ENCODE peak calls at places on chromosomes 5 and 9, in nine cellular contexts. G is Right ventricle myocardium superior; M is transverse colon; I is activated CD8-positive, alpha-beta memory T cell treated with anti-CD3 and anti-CD28 coated beads for 1 hour; Z is non-pigmented ciliary epithelial cell; A is HuH-7; N is WTC11; L is COR-L47; W is CD8-positive, alpha-beta T cell. B is an unnamed sample.

GRCh38 chr9:112555844-112556482 is 69.3 kb downstream of the KIAA1958 start:
- DNase-seq in G (no peak), M (peak; percentile 77), I (no peak), Z (no peak), A (peak; percentile 37), N (no peak), L (no peak), W (no peak), B (no peak)

GRCh38 chr9:27165670-27166069 is 56.6 kb downstream of the TEK start:
- DNase-seq in G (peak; percentile 36), M (no peak), I (no peak), Z (no peak), A (peak; percentile 39), N (peak; percentile 42), L (no peak), W (no peak), B (no peak)

GRCh38 chr5:124328201-124328600 is 418.2 kb downstream of the ZNF608 start:
- DNase-seq in G (no peak), M (no peak), I (no peak), Z (no peak), A (no peak), N (no peak), L (no peak), W (no peak), B (no peak)

GRCh38 chr9:16133032-16133431 is 580.2 kb downstream of the CCDC171 start:
- DNase-seq in G (no peak), M (no peak), I (no peak), Z (no peak), A (no peak), N (no peak), L (no peak), W (no peak), B (no peak)

GRCh38 chr5:127028822-127029457 is 1.4 kb downstream of the MARCHF3 start:
- DNase-seq in G (no peak), M (peak; percentile 57), I (no peak), Z (no peak), A (peak; percentile 18), N (no peak), L (no peak), W (no peak), B (peak; percentile 22)

GRCh38 chr9:114492991-114493390 is 12.3 kb downstream of the WHRN start:
- DNase-seq in G (no peak), M (no peak), I (no peak), Z (no peak), A (no peak), N (no peak), L (no peak), W (no peak), B (no peak)

GRCh38 chr9:134957165-134957944 is 39.6 kb upstream of the FCN1 start:
- DNase-seq in G (peak; percentile 6), M (no peak), I (no peak), Z (no peak), A (no peak), N (no peak), L (no peak), W (no peak), B (no peak)

GRCh38 chr9:124735121-124735520 is 36.0 kb downstream of the NR6A1 start:
- DNase-seq in G (no peak), M (no peak), I (no peak), Z (no peak), A (no peak), N (no peak), L (no peak), W (no peak), B (no peak)

GRCh38 chr5:65923339-65923738 is 3.0 kb upstream of the ERBIN start:
- DNase-seq in G (no peak), M (no peak), I (no peak), Z (no peak), A (no peak), N (no peak), L (no peak), W (no peak), B (no peak)

GRCh38 chr5:111589320-111589719 is 77.0 kb upstream of the STARD4 start:
- DNase-seq in G (no peak), M (no peak), I (no peak), Z (no peak), A (no peak), N (no peak), L (no peak), W (no peak), B (no peak)

GRCh38 chr5:55324815-55325418 is 17.1 kb downstream of the MTREX start:
- DNase-seq in G (no peak), M (no peak), I (no peak), Z (no peak), A (no peak), N (no peak), L (no peak), W (no peak), B (no peak)

GRCh38 chr5:32013658-32014057 is 160.5 kb downstream of the GOLPH3 start:
- DNase-seq in G (no peak), M (no peak), I (no peak), Z (no peak), A (no peak), N (no peak), L (no peak), W (no peak), B (no peak)

GRCh38 chr9:77997611-77998349 is 33.8 kb downstream of the GNAQ start:
- DNase-seq in G (peak; percentile 68), M (no peak), I (no peak), Z (no peak), A (no peak), N (no peak), L (no peak), W (no peak), B (no peak)

GRCh38 chr5:1997640-1998347 is 115.1 kb upstream of the IRX4 start:
- DNase-seq in G (no peak), M (no peak), I (no peak), Z (no peak), A (no peak), N (no peak), L (no peak), W (no peak), B (no peak)

GRCh38 chr5:118791986-118792734 is 196.2 kb downstream of the DTWD2 start:
- DNase-seq in G (no peak), M (no peak), I (no peak), Z (peak; percentile 17), A (peak; percentile 15), N (peak; percentile 22), L (peak; percentile 59), W (no peak), B (peak; percentile 31)

GRCh38 chr5:135465391-135466122 is 13.4 kb upstream of the TIFAB start:
- DNase-seq in G (no peak), M (no peak), I (no peak), Z (no peak), A (no peak), N (no peak), L (no peak), W (no peak), B (no peak)

GRCh38 chr9:127783111-127783621 is 2.7 kb upstream of the CDK9 start:
- DNase-seq in G (peak; percentile 75), M (peak; percentile 70), I (peak; percentile 39), Z (no peak), A (no peak), N (peak; percentile 51), L (no peak), W (peak; percentile 73), B (no peak)

GRCh38 chr9:112334319-112334828 is 955 bp upstream of the PTBP3 start:
- DNase-seq in G (peak; percentile 51), M (peak; percentile 20), I (peak; percentile 25), Z (no peak), A (no peak), N (no peak), L (no peak), W (peak; percentile 55), B (no peak)

GRCh38 chr5:144237851-144238250 is 67.2 kb downstream of the KCTD16 start:
- DNase-seq in G (no peak), M (no peak), I (no peak), Z (no peak), A (no peak), N (no peak), L (no peak), W (no peak), B (no peak)

GRCh38 chr9:22214497-22215031 is 205.5 kb upstream of the CDKN2B start:
- DNase-seq in G (no peak), M (no peak), I (no peak), Z (no peak), A (no peak), N (no peak), L (no peak), W (no peak), B (no peak)

GRCh38 chr5:170388240-170388639 is 927 bp downstream of the KCNMB1 start:
- DNase-seq in G (no peak), M (no peak), I (no peak), Z (no peak), A (no peak), N (no peak), L (no peak), W (no peak), B (no peak)

GRCh38 chr9:73239868-73240267 is 88.2 kb downstream of the ANXA1 start:
- DNase-seq in G (no peak), M (no peak), I (no peak), Z (no peak), A (no peak), N (no peak), L (peak; percentile 68), W (no peak), B (no peak)

GRCh38 chr5:14206028-14206725 is 63.0 kb downstream of the TRIO start:
- DNase-seq in G (no peak), M (no peak), I (no peak), Z (no peak), A (no peak), N (no peak), L (no peak), W (no peak), B (no peak)

GRCh38 chr5:97383996-97384395 is 200.9 kb upstream of the RIOK2 start:
- DNase-seq in G (no peak), M (no peak), I (no peak), Z (peak; percentile 8), A (no peak), N (no peak), L (no peak), W (no peak), B (no peak)

GRCh38 chr9:114108016-114108833 is 9.1 kb upstream of the KIF12 start:
- DNase-seq in G (peak; percentile 86), M (peak; percentile 83), I (no peak), Z (peak; percentile 36), A (peak; percentile 89), N (peak; percentile 90), L (peak; percentile 27), W (peak; percentile 36), B (peak; percentile 54)

GRCh38 chr5:154418344-154418820 is 27.4 kb upstream of the SAP30L start:
- DNase-seq in G (no peak), M (no peak), I (no peak), Z (no peak), A (no peak), N (no peak), L (peak; percentile 85), W (no peak), B (no peak)

GRCh38 chr5:146040559-146040958 is 64.8 kb downstream of the PLAC8L1 start:
- DNase-seq in G (peak; percentile 51), M (peak; percentile 50), I (no peak), Z (no peak), A (no peak), N (no peak), L (no peak), W (no peak), B (no peak)

GRCh38 chr9:124220551-124221451 is 36.9 kb upstream of the NEK6 start:
- DNase-seq in G (no peak), M (peak; percentile 60), I (no peak), Z (no peak), A (peak; percentile 36), N (no peak), L (peak; percentile 92), W (no peak), B (no peak)

GRCh38 chr5:112757468-112758208 is 20.0 kb downstream of the APC start:
- DNase-seq in G (no peak), M (no peak), I (no peak), Z (no peak), A (peak; percentile 15), N (no peak), L (peak; percentile 65), W (no peak), B (peak; percentile 24)

GRCh38 chr5:41772071-41772470 is 98.2 kb downstream of the OXCT1 start:
- DNase-seq in G (no peak), M (no peak), I (no peak), Z (no peak), A (no peak), N (no peak), L (no peak), W (no peak), B (no peak)

GRCh38 chr5:150658699-150659265 is 2.3 kb upstream of the MYOZ3 start:
- DNase-seq in G (no peak), M (no peak), I (no peak), Z (no peak), A (no peak), N (no peak), L (no peak), W (no peak), B (no peak)

B was measured in NCI-H524 treated with DMSO at 0.1 percent for 48 hours.